ENCODE peak calls at places on chromosomes 13 and 19, in eight cellular contexts. S, F, R, D, N, L, M and G are unnamed samples.

GRCh38 chr19:50702870-50703829 is 16.5 kb downstream of the SHANK1 start:
- DNase-seq in F (no peak), D (no peak), L (no peak), S (peak; percentile 58), R (no peak), N (no peak), M (no peak), G (no peak)

GRCh38 chr13:110629735-110630134 is 14.4 kb downstream of the NAXD start:
- DNase-seq in L (no peak), N (peak; percentile 39), D (no peak), S (no peak), R (no peak), F (no peak), M (no peak), G (no peak)

GRCh38 chr19:54218960-54219661 is 3.7 kb downstream of the LILRB3 start:
- DNase-seq in S (no peak), M (no peak), L (no peak), N (no peak), R (no peak), F (no peak), D (peak; percentile 60), G (no peak)

GRCh38 chr13:37587236-37587635 is 11.3 kb downstream of the POSTN start:
- DNase-seq in N (no peak), L (no peak), M (no peak), F (no peak), D (no peak), S (no peak), R (no peak), G (no peak)

GRCh38 chr13:52779028-52779612 is 39.5 kb upstream of the CNMD start:
- DNase-seq in N (no peak), F (no peak), L (no peak), R (no peak), D (no peak), M (no peak), S (no peak), G (peak; percentile 68)

GRCh38 chr19:46068345-46069258 is 27.8 kb upstream of the IGFL4 start:
- DNase-seq in N (no peak), L (no peak), F (no peak), S (no peak), R (no peak), M (peak; percentile 46), D (no peak), G (no peak)

GRCh38 chr13:47796816-47797215 is 204.3 kb downstream of the SUCLA2 start:
- DNase-seq in S (no peak), L (no peak), D (no peak), M (no peak), F (no peak), R (no peak), N (no peak), G (no peak)

GRCh38 chr13:107865643-107866006 is 349.7 kb downstream of the LIG4 start:
- DNase-seq in N (no peak), D (no peak), L (no peak), S (no peak), R (no peak), M (no peak), F (no peak), G (no peak)

GRCh38 chr19:50417850-50418185 is 920 bp upstream of the SPIB start:
- DNase-seq in L (no peak), D (no peak), F (no peak), N (no peak), R (peak; percentile 54), M (no peak), S (no peak), G (no peak)

GRCh38 chr13:21831654-21832324 is 160.9 kb downstream of the FGF9 start:
- DNase-seq in R (no peak), F (no peak), S (no peak), D (no peak), N (no peak), L (no peak), M (no peak), G (no peak)

DNA sequence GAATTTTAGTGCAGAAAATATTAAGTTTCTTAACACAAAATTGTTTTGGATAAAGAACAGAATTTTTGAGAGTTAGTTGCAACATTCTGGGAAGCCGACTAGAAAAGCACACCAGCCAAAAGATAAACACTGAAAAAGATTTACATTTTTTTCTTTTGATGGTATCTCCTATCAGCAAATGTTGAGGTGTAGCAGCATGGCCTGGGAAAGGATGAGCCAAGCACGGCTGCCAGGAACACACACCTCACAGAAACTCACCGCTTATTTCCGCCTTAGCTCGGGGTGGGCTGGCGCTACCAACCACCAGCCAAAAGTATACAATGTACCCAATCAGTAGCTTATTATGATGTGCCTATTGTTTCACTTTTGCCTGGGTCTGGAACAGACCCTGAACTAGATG is 134.7 kb downstream of the MIPEP start:
- DNase-seq in L (no peak), M (no peak), R (no peak), F (no peak), D (no peak), N (peak; percentile 46), S (no peak), G (no peak)
- H3K4me1 ChIP-seq in L (peaks cover 3% of the 10 kb centered on the region), M (no peaks in the 10 kb centered on the region), R (no peaks in the 10 kb centered on the region), F (no peaks in the 10 kb centered on the region), D (no peaks in the 10 kb centered on the region), N (peaks cover 30% of the 10 kb centered on the region), S (no peaks in the 10 kb centered on the region), G (peaks cover 3% of the 10 kb centered on the region)

GRCh38 chr13:99380402-99380801 is 73.2 kb upstream of the GPR183 start:
- DNase-seq in R (no peak), L (no peak), M (no peak), F (no peak), N (no peak), D (no peak), S (no peak), G (no peak)

GRCh38 chr13:99377641-99378040 is 70.4 kb upstream of the GPR183 start:
- DNase-seq in L (no peak), M (no peak), N (no peak), F (no peak), D (peak; percentile 37), S (no peak), R (no peak), G (no peak)

GRCh38 chr13:99380921-99381645 is 73.9 kb upstream of the GPR183 start:
- DNase-seq in M (no peak), R (peak; percentile 73), N (no peak), F (no peak), D (peak; percentile 48), S (no peak), L (no peak), G (no peak)

GRCh38 chr13:99378985-99379734 is 72.0 kb upstream of the GPR183 start:
- DNase-seq in S (no peak), F (no peak), M (no peak), R (no peak), L (no peak), N (no peak), D (no peak), G (no peak)

GRCh38 chr13:99379856-99380255 is 72.7 kb upstream of the GPR183 start:
- DNase-seq in D (no peak), N (no peak), F (no peak), M (no peak), L (no peak), S (no peak), R (no peak), G (no peak)
- H3K36me3 ChIP-seq in D (peaks cover 35% of the 10 kb centered on the region), N (no peaks in the 10 kb centered on the region), F (peaks cover 44% of the 10 kb centered on the region), M (no peaks in the 10 kb centered on the region), L (no peaks in the 10 kb centered on the region), S (no peaks in the 10 kb centered on the region), R (no peaks in the 10 kb centered on the region), G (no peaks in the 10 kb centered on the region)

GRCh38 chr19:16265205-16265604 is 59.4 kb upstream of the KLF2 start:
- DNase-seq in R (no peak), S (no peak), F (no peak), M (no peak), L (no peak), D (no peak), N (no peak), G (no peak)
- H3K4me1 ChIP-seq in R (peaks cover 33% of the 10 kb centered on the region), S (peaks cover 3% of the 10 kb centered on the region), F (peaks cover 6% of the 10 kb centered on the region), M (no peaks in the 10 kb centered on the region), L (no peaks in the 10 kb centered on the region), D (no peaks in the 10 kb centered on the region), N (peaks cover 72% of the 10 kb centered on the region), G (no peaks in the 10 kb centered on the region)

GRCh38 chr19:58279042-58279924 is 528 bp downstream of the ZNF8 start:
- DNase-seq in L (peak; percentile 66), F (peak; percentile 49), R (peak; percentile 46), D (peak; percentile 84), M (peak; percentile 78), S (peak; percentile 97), N (no peak), G (peak; percentile 16)
- H3K36me3 ChIP-seq in L (no peaks in the 10 kb centered on the region), F (peaks cover 38% of the 10 kb centered on the region), R (no peaks in the 10 kb centered on the region), D (peaks cover 17% of the 10 kb centered on the region), M (no peaks in the 10 kb centered on the region), S (peaks cover 24% of the 10 kb centered on the region), N (peaks cover 8% of the 10 kb centered on the region), G (peaks cover 17% of the 10 kb centered on the region)

GRCh38 chr19:39310558-39311311 is 9.9 kb downstream of the LRFN1 start:
- DNase-seq in D (no peak), F (no peak), L (no peak), M (no peak), R (no peak), N (no peak), S (no peak), G (no peak)

GRCh38 chr19:39315933-39316332 is 4.7 kb downstream of the LRFN1 start:
- DNase-seq in N (no peak), D (no peak), F (no peak), M (no peak), L (no peak), R (no peak), S (no peak), G (no peak)

GRCh38 chr19:39316627-39317321 is 3.9 kb downstream of the LRFN1 start:
- DNase-seq in F (no peak), N (no peak), R (no peak), D (no peak), M (no peak), L (no peak), S (no peak), G (no peak)

GRCh38 chr19:39317476-39317875 is 3.2 kb downstream of the LRFN1 start:
- DNase-seq in F (no peak), D (no peak), R (no peak), S (no peak), M (no peak), N (no peak), L (no peak), G (no peak)

GRCh38 chr19:39314016-39314728 is 6.5 kb downstream of the LRFN1 start:
- DNase-seq in N (no peak), M (no peak), R (no peak), F (no peak), L (no peak), S (no peak), D (no peak), G (no peak)
- H3K4me1 ChIP-seq in N (peaks cover 1% of the 10 kb centered on the region), M (no peaks in the 10 kb centered on the region), R (no peaks in the 10 kb centered on the region), F (peaks cover 6% of the 10 kb centered on the region), L (no peaks in the 10 kb centered on the region), S (no peaks in the 10 kb centered on the region), D (no peaks in the 10 kb centered on the region), G (no peaks in the 10 kb centered on the region)